ENCODE peak calls at places on chromosomes 13 and 19, in five cellular contexts. Y is HL-60; I is lower lobe of right lung; X is CD4-positive, alpha-beta T cell; C is stomach. B is an unnamed sample.

GRCh38 chr19:47309608-47310007 is at the start of gene C5AR1:
- DNase-seq in Y (no peak), I (peak), X (no peak), C (no peak), B (no peak)

GRCh38 chr13:46469064-46469463 is 82.0 kb upstream of the RUBCNL start:
- DNase-seq in Y (no peak), I (no peak), X (no peak), C (no peak), B (no peak)

GRCh38 chr13:27628081-27628480 is 6.4 kb downstream of the POLR1D start:
- DNase-seq in Y (no peak), I (no peak), X (no peak), C (no peak), B (no peak)

GRCh38 chr19:29681422-29682235 is 16.4 kb downstream of the PLEKHF1 start:
- DNase-seq in Y (no peak), I (no peak), X (no peak), C (no peak), B (no peak)

GRCh38 chr19:18597809-18598660 is 8.6 kb downstream of the CRLF1 start:
- DNase-seq in Y (no peak), I (no peak), X (no peak), C (no peak), B (no peak)

GRCh38 chr13:110306960-110307696 is at the start of the genes COL4A1 and COL4A2:
- DNase-seq in Y (no peak), I (peak), X (no peak), C (no peak), B (peak)

GRCh38 chr19:1674293-1674679 is 21.9 kb upstream of the TCF3 start:
- DNase-seq in Y (no peak), I (no peak), X (no peak), C (no peak), B (no peak)

GRCh38 chr19:11116507-11116906 is 27.2 kb downstream of the LDLR start:
- DNase-seq in Y (no peak), I (no peak), X (no peak), C (no peak), B (no peak)

GRCh38 chr19:12783226-12783848 is 7.9 kb upstream of the JUNB start:
- DNase-seq in Y (no peak), I (no peak), X (no peak), C (no peak), B (no peak)

GRCh38 chr19:18869231-18869575 is 26.8 kb downstream of the CERS1 start:
- DNase-seq in Y (no peak), I (no peak), X (no peak), C (no peak), B (no peak)

GRCh38 chr19:50686310-50687032 is 33.1 kb downstream of the SHANK1 start:
- DNase-seq in Y (no peak), I (no peak), X (no peak), C (no peak), B (no peak)

GRCh38 chr19:4090351-4091220 is 23.9 kb upstream of the ZBTB7A start:
- DNase-seq in Y (no peak), I (peak), X (no peak), C (no peak), B (no peak)

GRCh38 chr19:6495947-6496346 is 6.2 kb downstream of the TUBB4A start:
- DNase-seq in Y (no peak), I (no peak), X (no peak), C (no peak), B (no peak)

GRCh38 chr19:55643733-55644116 is 276 bp downstream of the ZNF581 start:
- DNase-seq in Y (no peak), I (peak), X (no peak), C (no peak), B (no peak)

GRCh38 chr19:12603714-12604113 is 6.9 kb downstream of the ZNF490 start:
- DNase-seq in Y (no peak), I (no peak), X (no peak), C (no peak), B (no peak)

GRCh38 chr13:99634672-99635071 is 133.4 kb downstream of the TM9SF2 start:
- DNase-seq in Y (no peak), I (no peak), X (no peak), C (no peak), B (no peak)

GRCh38 chr19:6061420-6062130 is 48.7 kb downstream of the RFX2 start:
- DNase-seq in Y (no peak), I (no peak), X (no peak), C (no peak), B (no peak)

DNA sequence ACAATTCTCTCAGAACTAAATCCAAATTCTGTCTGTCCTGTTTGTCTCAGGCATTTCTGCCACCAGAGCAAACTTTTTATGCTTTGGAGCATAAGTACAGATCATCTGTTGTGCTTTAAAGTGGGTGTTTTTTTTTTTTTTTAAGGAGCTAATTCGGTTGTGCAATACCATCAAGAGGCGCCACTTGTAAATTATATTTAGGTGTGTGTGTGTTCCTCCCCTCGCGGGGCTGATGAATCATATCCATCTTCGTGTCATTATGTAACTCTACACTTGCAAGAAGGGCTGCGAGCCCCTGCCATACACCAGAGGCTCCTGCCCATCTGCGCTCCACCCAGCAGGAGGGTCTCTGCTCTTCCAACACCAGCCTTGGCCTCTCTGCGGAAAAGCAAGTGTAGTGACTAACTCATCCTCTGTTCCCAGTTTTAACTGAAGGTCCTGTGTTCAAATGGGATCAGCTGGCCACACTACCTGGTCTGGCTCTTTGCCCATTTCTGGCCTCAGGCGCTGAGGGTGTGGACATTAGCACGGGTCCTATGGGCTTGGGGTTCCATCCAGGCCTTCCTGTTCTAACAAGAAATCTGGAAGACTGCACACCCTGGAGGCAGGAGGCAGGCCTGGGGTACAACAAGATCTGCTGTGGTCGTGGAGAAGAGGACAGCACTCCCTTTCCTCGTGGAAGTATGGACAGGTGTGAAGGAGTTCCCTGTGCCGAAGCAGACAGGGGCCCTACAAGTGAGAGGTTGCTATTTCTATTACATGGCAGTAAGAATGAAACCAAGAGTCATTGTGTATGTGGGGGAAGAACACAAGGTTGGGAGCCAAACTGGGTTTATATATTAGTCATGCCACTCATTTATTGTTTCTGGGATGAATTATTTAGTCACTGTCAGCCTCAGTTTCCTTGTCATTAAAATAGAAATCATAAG is 96.1 kb upstream of the MBNL2 start:
- DNase-seq in Y (peak), I (no peak), X (no peak), C (no peak), B (no peak)
- TF ChIP-seq CTCF in Y (no peak), I (no peak), X (no peak), C (no peak), B (no peak)

GRCh38 chr19:35004517-35005255 is 4.6 kb downstream of the GRAMD1A start:
- DNase-seq in Y (no peak), I (peak), X (no peak), C (no peak), B (no peak)
- H3K27ac ChIP-seq in Y (no peak), I (peak), X (peak), C (peak), B (peak)

GRCh38 chr13:32228330-32229041 is 86.7 kb downstream of the ZAR1L start:
- DNase-seq in Y (no peak), I (no peak), X (no peak), C (no peak), B (no peak)
- TF ChIP-seq CTCF in Y (no peak), I (no peak), X (no peak), C (no peak), B (no peak)

GRCh38 chr19:43490759-43491158 is 13.8 kb downstream of the PHLDB3 start:
- DNase-seq in Y (no peak), I (no peak), X (no peak), C (no peak), B (no peak)
- H3K27ac ChIP-seq in Y (no peak), I (no peak), X (no peak), C (no peak), B (no peak)

GRCh38 chr13:23067129-23067528 is 113.7 kb upstream of the SGCG start:
- DNase-seq in Y (no peak), I (no peak), X (no peak), C (no peak), B (no peak)
- TF ChIP-seq CTCF in Y (no peak), I (no peak), X (no peak), C (no peak), B (no peak)

GRCh38 chr19:14369399-14370168 is 11.7 kb upstream of the ADGRE5 start:
- DNase-seq in Y (no peak), I (no peak), X (peak), C (no peak), B (no peak)

GRCh38 chr19:14367016-14367415 is 14.2 kb upstream of the ADGRE5 start:
- DNase-seq in Y (no peak), I (no peak), X (no peak), C (no peak), B (no peak)

GRCh38 chr19:14370169-14370998 is 10.9 kb upstream of the ADGRE5 start:
- DNase-seq in Y (no peak), I (peak), X (peak), C (no peak), B (no peak)

GRCh38 chr19:14366529-14366928 is 14.7 kb upstream of the ADGRE5 start:
- DNase-seq in Y (no peak), I (peak), X (peak), C (peak), B (peak)

GRCh38 chr19:14368011-14368513 is 13.2 kb upstream of the ADGRE5 start:
- DNase-seq in Y (no peak), I (no peak), X (no peak), C (no peak), B (no peak)
- H3K27ac ChIP-seq in Y (peak), I (peak), X (peak), C (peak), B (no peak)